ENCODE peak calls at places on chromosomes 6 and 20, in four cellular contexts. One of them, this sample, is unnamed.

GRCh38 chr20:25237610-25238318 is 10.1 kb upstream of the PYGB start:
- DNase-seq in body of pancreas: peak; percentile 72
- DNase-seq in brain microvascular endothelial cell: peak; percentile 99
- DNase-seq in colonic mucosa: peak; percentile 68
- DNase-seq in this sample: no peak

GRCh38 chr20:45060341-45060740 is 40.6 kb downstream of the KCNS1 start:
- DNase-seq in colonic mucosa: no peak
- DNase-seq in body of pancreas: no peak
- DNase-seq in brain microvascular endothelial cell: no peak
- DNase-seq in this sample: no peak

GRCh38 chr6:43434943-43435342 is 7.6 kb downstream of the ABCC10 start:
- DNase-seq in body of pancreas: no peak
- DNase-seq in brain microvascular endothelial cell: no peak
- DNase-seq in colonic mucosa: no peak
- DNase-seq in this sample: no peak

GRCh38 chr6:148192310-148192709 is 150.3 kb upstream of the SASH1 start:
- DNase-seq in brain microvascular endothelial cell: peak; percentile 75
- DNase-seq in body of pancreas: peak; percentile 14
- DNase-seq in colonic mucosa: no peak
- DNase-seq in this sample: no peak

GRCh38 chr20:32917191-32917950 is 58.6 kb downstream of the EFCAB8 start:
- DNase-seq in body of pancreas: no peak
- DNase-seq in colonic mucosa: peak; percentile 9
- DNase-seq in brain microvascular endothelial cell: no peak
- DNase-seq in this sample: no peak

GRCh38 chr20:60252866-60253265 is 294.6 kb downstream of the CDH26 start:
- DNase-seq in colonic mucosa: no peak
- DNase-seq in brain microvascular endothelial cell: no peak
- DNase-seq in body of pancreas: no peak
- DNase-seq in this sample: no peak

GRCh38 chr20:62780696-62781095 is 15.6 kb upstream of the MRGBP start:
- DNase-seq in brain microvascular endothelial cell: no peak
- DNase-seq in body of pancreas: no peak
- DNase-seq in colonic mucosa: no peak
- DNase-seq in this sample: no peak

GRCh38 chr6:72553531-72554202 is 68.2 kb upstream of the KCNQ5 start:
- DNase-seq in body of pancreas: no peak
- DNase-seq in brain microvascular endothelial cell: peak; percentile 87
- DNase-seq in colonic mucosa: no peak
- DNase-seq in this sample: no peak

GRCh38 chr6:89941031-89941775 is 46.9 kb downstream of the GJA10 start:
- DNase-seq in colonic mucosa: peak; percentile 36
- DNase-seq in body of pancreas: peak; percentile 77
- DNase-seq in brain microvascular endothelial cell: no peak
- DNase-seq in this sample: no peak

GRCh38 chr6:160978141-160978926 is 13.2 kb upstream of the MAP3K4 start:
- DNase-seq in brain microvascular endothelial cell: peak; percentile 7
- DNase-seq in colonic mucosa: no peak
- DNase-seq in body of pancreas: no peak
- DNase-seq in this sample: no peak

GRCh38 chr6:131952886-131953509 is 1.8 kb upstream of the CCN2 start:
- DNase-seq in colonic mucosa: no peak
- DNase-seq in body of pancreas: no peak
- DNase-seq in brain microvascular endothelial cell: no peak
- DNase-seq in this sample: no peak

GRCh38 chr6:169559001-169559441 is 142.8 kb downstream of the WDR27 start:
- DNase-seq in body of pancreas: no peak
- DNase-seq in brain microvascular endothelial cell: no peak
- DNase-seq in colonic mucosa: no peak
- DNase-seq in this sample: no peak

GRCh38 chr6:12886961-12887775 is 170.6 kb downstream of the PHACTR1 start:
- DNase-seq in body of pancreas: no peak
- DNase-seq in brain microvascular endothelial cell: no peak
- DNase-seq in colonic mucosa: no peak
- DNase-seq in this sample: no peak

GRCh38 chr6:169215201-169215661 is 38.4 kb downstream of the THBS2 start:
- DNase-seq in colonic mucosa: peak; percentile 14
- DNase-seq in brain microvascular endothelial cell: no peak
- DNase-seq in body of pancreas: no peak
- DNase-seq in this sample: no peak

GRCh38 chr6:704037-704436 is 11.1 kb upstream of the EXOC2 start:
- DNase-seq in brain microvascular endothelial cell: no peak
- DNase-seq in colonic mucosa: no peak
- DNase-seq in body of pancreas: no peak
- DNase-seq in this sample: no peak

GRCh38 chr20:52087471-52087870 is 104.1 kb downstream of the ZFP64 start:
- DNase-seq in body of pancreas: no peak
- DNase-seq in colonic mucosa: no peak
- DNase-seq in brain microvascular endothelial cell: no peak
- DNase-seq in this sample: no peak

GRCh38 chr20:35344354-35344837 is 52.2 kb upstream of the FAM83C start:
- DNase-seq in brain microvascular endothelial cell: peak; percentile 84
- DNase-seq in colonic mucosa: peak; percentile 69
- DNase-seq in body of pancreas: peak; percentile 28
- DNase-seq in this sample: no peak

GRCh38 chr20:56987992-56988391 is 278.4 kb downstream of the BMP7 start:
- DNase-seq in colonic mucosa: no peak
- DNase-seq in brain microvascular endothelial cell: peak; percentile 71
- DNase-seq in body of pancreas: no peak
- DNase-seq in this sample: no peak

GRCh38 chr20:36717657-36718056 is 28.2 kb downstream of the NDRG3 start:
- DNase-seq in body of pancreas: peak; percentile 5
- DNase-seq in brain microvascular endothelial cell: no peak
- DNase-seq in colonic mucosa: no peak
- DNase-seq in this sample: no peak

GRCh38 chr20:24616258-24617079 is 147.0 kb downstream of the SYNDIG1 start:
- DNase-seq in colonic mucosa: no peak
- DNase-seq in brain microvascular endothelial cell: no peak
- DNase-seq in body of pancreas: no peak
- DNase-seq in this sample: no peak

GRCh38 chr20:10653593-10654288 is 20.1 kb downstream of the JAG1 start:
- DNase-seq in brain microvascular endothelial cell: peak; percentile 91
- DNase-seq in body of pancreas: peak; percentile 56
- DNase-seq in colonic mucosa: no peak
- DNase-seq in this sample: no peak

GRCh38 chr6:45681860-45682488 is 304.2 kb upstream of the SUPT3H start:
- DNase-seq in body of pancreas: peak; percentile 68
- DNase-seq in brain microvascular endothelial cell: peak; percentile 53
- DNase-seq in colonic mucosa: no peak
- DNase-seq in this sample: peak; percentile 83

GRCh38 chr6:12636336-12636735 is 80.2 kb upstream of the PHACTR1 start:
- DNase-seq in body of pancreas: no peak
- DNase-seq in brain microvascular endothelial cell: no peak
- DNase-seq in colonic mucosa: no peak
- DNase-seq in this sample: no peak

GRCh38 chr6:127225497-127225896 is 41.2 kb upstream of the RNF146 start:
- DNase-seq in brain microvascular endothelial cell: no peak
- DNase-seq in colonic mucosa: no peak
- DNase-seq in body of pancreas: no peak
- DNase-seq in this sample: no peak

DNA sequence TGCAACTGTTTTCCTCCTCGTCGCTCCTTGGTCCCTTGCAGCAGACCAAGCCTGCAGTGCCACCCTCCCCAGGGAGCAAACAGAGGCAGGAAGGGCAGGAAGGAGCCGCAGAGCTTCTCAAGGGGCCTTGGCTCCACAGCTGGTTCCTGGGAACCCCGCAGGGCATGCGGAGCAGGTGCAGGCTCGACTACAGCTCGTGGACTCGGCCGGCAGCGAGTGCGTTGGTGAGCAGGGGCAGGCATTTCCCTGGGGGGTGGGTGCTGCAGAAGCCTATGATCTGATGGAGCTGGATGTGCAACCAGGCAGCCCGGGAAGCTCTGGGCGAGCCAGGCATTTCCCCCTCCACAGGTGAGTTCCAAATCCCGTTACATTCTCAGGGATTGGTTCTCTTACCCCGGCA is 37.1 kb downstream of the FRMD1 start:
- DNase-seq in body of pancreas: no peak
- DNase-seq in colonic mucosa: no peak
- DNase-seq in brain microvascular endothelial cell: no peak
- DNase-seq in this sample: no peak
- TF ChIP-seq CTCF in body of pancreas: no peak
- TF ChIP-seq CTCF in colonic mucosa: no peak
- TF ChIP-seq CTCF in brain microvascular endothelial cell: no peak
- TF ChIP-seq CTCF in this sample: no peak

GRCh38 chr20:50019466-50020256 is 36.9 kb downstream of the SNAI1 start:
- DNase-seq in brain microvascular endothelial cell: no peak
- DNase-seq in colonic mucosa: no peak
- DNase-seq in body of pancreas: peak; percentile 47
- DNase-seq in this sample: no peak

GRCh38 chr20:50020283-50020682 is 37.5 kb downstream of the SNAI1 start:
- DNase-seq in body of pancreas: no peak
- DNase-seq in colonic mucosa: no peak
- DNase-seq in brain microvascular endothelial cell: peak; percentile 24
- DNase-seq in this sample: no peak

GRCh38 chr20:50026746-50027575 is 44.2 kb downstream of the SNAI1 start:
- DNase-seq in brain microvascular endothelial cell: no peak
- DNase-seq in colonic mucosa: no peak
- DNase-seq in body of pancreas: no peak
- DNase-seq in this sample: no peak

GRCh38 chr20:50022676-50023075 is 39.9 kb downstream of the SNAI1 start:
- DNase-seq in brain microvascular endothelial cell: no peak
- DNase-seq in body of pancreas: no peak
- DNase-seq in colonic mucosa: no peak
- DNase-seq in this sample: no peak

DNA sequence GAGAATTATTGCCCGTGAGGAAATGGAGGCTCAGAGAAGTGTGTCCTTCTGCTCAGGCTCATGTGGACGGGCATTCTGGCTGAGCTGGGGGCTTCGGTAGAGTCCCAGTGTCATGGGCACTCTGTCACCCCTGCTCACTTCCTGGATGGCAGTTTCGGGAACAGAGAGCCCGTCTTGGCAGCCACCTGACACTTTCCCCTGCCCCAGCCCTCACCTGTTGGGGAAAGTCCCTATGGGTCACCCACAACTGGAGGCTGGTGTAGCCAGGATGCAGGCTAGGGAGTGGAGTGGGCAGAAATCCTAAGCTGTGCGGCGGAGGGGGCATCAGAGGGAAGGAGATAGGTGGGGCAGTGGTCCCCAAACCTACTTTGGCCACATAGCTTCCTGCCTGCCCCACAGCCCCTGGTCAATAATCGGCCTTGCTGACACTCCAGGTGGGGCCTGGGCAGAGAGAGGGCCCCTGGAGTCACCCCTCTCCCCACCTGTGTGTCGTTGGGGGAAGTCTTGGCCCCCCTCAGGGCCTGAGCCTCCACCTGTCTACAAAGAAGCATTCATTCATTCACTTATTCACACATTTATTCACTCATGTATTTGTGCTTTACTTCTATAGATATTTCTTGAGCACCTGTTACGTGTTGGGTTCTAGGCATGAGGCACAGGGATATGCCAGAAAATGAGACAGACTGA is 40.5 kb downstream of the SNAI1 start:
- DNase-seq in brain microvascular endothelial cell: no peak
- DNase-seq in body of pancreas: peak; percentile 25
- DNase-seq in colonic mucosa: no peak
- DNase-seq in this sample: no peak
- TF ChIP-seq CTCF in brain microvascular endothelial cell: no peak
- TF ChIP-seq CTCF in body of pancreas: no peak
- TF ChIP-seq CTCF in colonic mucosa: no peak
- TF ChIP-seq CTCF in this sample: no peak

GRCh38 chr6:32689531-32690505 is 23.4 kb upstream of the HLA-DQB1 start:
- DNase-seq in brain microvascular endothelial cell: peak; percentile 15
- DNase-seq in body of pancreas: peak; percentile 13
- DNase-seq in colonic mucosa: no peak
- DNase-seq in this sample: peak; percentile 45

DNA sequence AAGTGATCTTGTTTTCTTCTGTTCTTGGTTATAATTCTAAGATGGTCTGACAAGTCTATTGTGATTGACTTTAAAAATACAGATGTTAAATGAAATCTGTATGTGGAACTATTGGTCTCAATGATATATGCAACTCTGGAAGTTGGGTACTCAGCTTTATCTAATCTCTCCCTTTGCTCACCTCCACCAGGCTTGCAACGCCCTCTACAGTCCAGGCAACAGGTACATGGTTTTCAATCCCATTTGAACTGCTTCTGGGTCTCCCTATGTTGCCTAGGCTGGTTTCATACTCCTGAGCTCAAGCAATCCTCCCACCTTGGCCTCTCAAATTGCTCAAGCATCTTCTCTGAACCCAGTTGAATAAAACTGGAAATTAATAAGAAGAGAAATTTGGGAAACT is 25.6 kb upstream of the HLA-DQB1 start:
- DNase-seq in brain microvascular endothelial cell: no peak
- DNase-seq in body of pancreas: peak; percentile 46
- DNase-seq in colonic mucosa: peak; percentile 44
- DNase-seq in this sample: peak; percentile 53
- TF ChIP-seq CTCF in brain microvascular endothelial cell: peak; percentile 62
- TF ChIP-seq CTCF in body of pancreas: no peak
- TF ChIP-seq CTCF in colonic mucosa: peak; percentile 36
- TF ChIP-seq CTCF in this sample: peak; percentile 22

DNA sequence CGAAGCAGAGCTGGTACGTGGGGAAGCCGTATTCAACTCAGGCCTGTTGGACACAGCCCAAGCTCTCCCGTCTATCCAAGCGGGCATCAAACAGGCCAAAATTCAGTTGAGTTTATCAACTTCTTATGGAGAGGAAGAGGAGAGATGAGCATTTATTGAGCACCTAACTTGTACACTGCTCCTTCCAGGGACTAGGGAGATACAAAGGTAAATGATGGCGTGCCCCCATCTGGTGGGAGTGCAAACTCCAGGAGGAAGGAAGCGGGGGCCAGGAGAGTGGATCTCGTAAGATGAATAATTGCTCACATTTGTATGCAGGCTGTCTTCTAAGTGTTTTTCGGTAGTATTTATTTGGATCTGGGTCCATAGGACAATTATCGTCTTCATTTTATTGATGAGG is 146.6 kb downstream of the SOBP start:
- DNase-seq in body of pancreas: no peak
- DNase-seq in brain microvascular endothelial cell: no peak
- DNase-seq in colonic mucosa: no peak
- DNase-seq in this sample: no peak
- TF ChIP-seq CTCF in body of pancreas: no peak
- TF ChIP-seq CTCF in brain microvascular endothelial cell: peak; percentile 15
- TF ChIP-seq CTCF in colonic mucosa: no peak
- TF ChIP-seq CTCF in this sample: no peak

This sample was measured in GM20000.